ENCODE peak calls at places on chromosomes 11 and 22, in six cellular contexts. H is A549, F is stomach, P is suprapubic skin, O is HepG2, U is ovary. B is an unnamed sample.

GRCh38 chr11:64356498-64357411 is 2.2 kb upstream of the RPS6KA4 start:
- DNase-seq in F (peak), P (no peak), H (peak), U (no peak), O (peak), B (no peak)

GRCh38 chr11:88383446-88383845 is 45.9 kb upstream of the CTSC start:
- DNase-seq in F (no peak), O (no peak), U (no peak), H (no peak), P (no peak), B (no peak)

GRCh38 chr11:16632295-16633200 is 105.9 kb upstream of the C11orf58 start:
- DNase-seq in U (no peak), O (peak), P (no peak), F (no peak), H (no peak), B (no peak)

GRCh38 chr11:104106136-104106754 is 57.7 kb downstream of the PDGFD start:
- DNase-seq in O (no peak), P (no peak), H (no peak), F (no peak), U (no peak), B (no peak)

GRCh38 chr22:24585461-24585860 is 7.4 kb downstream of the LRRC75B start:
- DNase-seq in H (no peak), F (no peak), P (no peak), U (no peak), O (no peak), B (no peak)

GRCh38 chr11:96306933-96307747 is 35.9 kb downstream of the MAML2 start:
- DNase-seq in H (peak), F (peak), P (peak), U (peak), O (peak), B (peak)

GRCh38 chr11:45654242-45654641 is 11.2 kb downstream of the CHST1 start:
- DNase-seq in H (no peak), P (peak), F (no peak), U (peak), O (no peak), B (no peak)

GRCh38 chr11:112996924-112997323 is 35.7 kb downstream of the NCAM1 start:
- DNase-seq in P (no peak), H (no peak), F (no peak), O (no peak), U (no peak), B (no peak)

GRCh38 chr22:27149886-27150529 is 492.6 kb downstream of the MIAT start:
- DNase-seq in H (no peak), F (no peak), O (no peak), U (no peak), P (no peak), B (no peak)

GRCh38 chr11:118126082-118126838 is 26.4 kb downstream of the SCN4B start:
- DNase-seq in P (no peak), U (no peak), H (no peak), O (no peak), F (no peak), B (no peak)

GRCh38 chr11:34239465-34240149 is 118.2 kb downstream of the ABTB2 start:
- DNase-seq in U (no peak), H (no peak), O (no peak), P (no peak), F (no peak), B (no peak)

GRCh38 chr11:109023029-109023428 is 358.2 kb downstream of the DDX10 start:
- DNase-seq in O (no peak), H (no peak), U (no peak), F (no peak), P (no peak), B (no peak)

GRCh38 chr11:45304992-45305335 is 18.8 kb upstream of the SYT13 start:
- DNase-seq in H (no peak), P (no peak), U (no peak), O (no peak), F (no peak), B (no peak)

GRCh38 chr11:126113515-126113957 is 50.9 kb upstream of the CDON start:
- DNase-seq in H (peak), U (peak), P (peak), F (peak), O (peak), B (peak)

GRCh38 chr11:77779935-77780334 is 40.6 kb downstream of the RSF1 start:
- DNase-seq in O (peak), F (no peak), U (no peak), P (no peak), H (no peak), B (no peak)

GRCh38 chr11:111298466-111299110 is at the start of gene POU2AF3:
- DNase-seq in H (no peak), U (peak), O (no peak), P (no peak), F (no peak), B (no peak)

GRCh38 chr11:27532652-27533325 is 26.2 kb upstream of the LIN7C start:
- DNase-seq in H (no peak), P (no peak), F (no peak), O (no peak), U (no peak), B (no peak)

GRCh38 chr11:111077938-111078337 is 167.6 kb upstream of the POU2AF2 start:
- DNase-seq in H (no peak), O (no peak), P (no peak), U (no peak), F (no peak), B (no peak)

GRCh38 chr22:45974498-45974897 is 2.5 kb downstream of the WNT7B start:
- DNase-seq in O (no peak), U (no peak), F (no peak), P (no peak), H (no peak), B (no peak)

GRCh38 chr11:118353084-118353710 is 6.2 kb upstream of the UBE4A start:
- DNase-seq in F (no peak), U (no peak), P (no peak), O (no peak), H (no peak), B (no peak)

GRCh38 chr11:10375280-10376048 is 70.6 kb downstream of the ADM start:
- DNase-seq in P (no peak), U (no peak), O (no peak), F (no peak), H (no peak), B (no peak)

GRCh38 chr11:128525411-128526243 is 61.7 kb downstream of the ETS1 start:
- DNase-seq in U (no peak), H (no peak), O (no peak), P (no peak), F (no peak), B (no peak)

GRCh38 chr11:68659158-68659921 is 25.0 kb upstream of the GAL start:
- DNase-seq in H (peak), P (peak), F (no peak), O (peak), U (peak), B (peak)

GRCh38 chr22:37371911-37372310 is 55.4 kb downstream of the ELFN2 start:
- DNase-seq in F (no peak), U (no peak), P (no peak), H (no peak), O (no peak), B (no peak)

GRCh38 chr11:34331329-34331728 is 26.5 kb downstream of the ABTB2 start:
- DNase-seq in U (no peak), H (peak), P (no peak), O (no peak), F (no peak), B (no peak)

GRCh38 chr11:64364911-64365310 is 5.9 kb downstream of the RPS6KA4 start:
- DNase-seq in P (no peak), F (no peak), U (no peak), H (no peak), O (no peak), B (no peak)

GRCh38 chr22:18962308-18962635 is 26.2 kb upstream of the PRODH start:
- DNase-seq in P (peak), F (no peak), U (no peak), H (no peak), O (no peak), B (no peak)

DNA sequence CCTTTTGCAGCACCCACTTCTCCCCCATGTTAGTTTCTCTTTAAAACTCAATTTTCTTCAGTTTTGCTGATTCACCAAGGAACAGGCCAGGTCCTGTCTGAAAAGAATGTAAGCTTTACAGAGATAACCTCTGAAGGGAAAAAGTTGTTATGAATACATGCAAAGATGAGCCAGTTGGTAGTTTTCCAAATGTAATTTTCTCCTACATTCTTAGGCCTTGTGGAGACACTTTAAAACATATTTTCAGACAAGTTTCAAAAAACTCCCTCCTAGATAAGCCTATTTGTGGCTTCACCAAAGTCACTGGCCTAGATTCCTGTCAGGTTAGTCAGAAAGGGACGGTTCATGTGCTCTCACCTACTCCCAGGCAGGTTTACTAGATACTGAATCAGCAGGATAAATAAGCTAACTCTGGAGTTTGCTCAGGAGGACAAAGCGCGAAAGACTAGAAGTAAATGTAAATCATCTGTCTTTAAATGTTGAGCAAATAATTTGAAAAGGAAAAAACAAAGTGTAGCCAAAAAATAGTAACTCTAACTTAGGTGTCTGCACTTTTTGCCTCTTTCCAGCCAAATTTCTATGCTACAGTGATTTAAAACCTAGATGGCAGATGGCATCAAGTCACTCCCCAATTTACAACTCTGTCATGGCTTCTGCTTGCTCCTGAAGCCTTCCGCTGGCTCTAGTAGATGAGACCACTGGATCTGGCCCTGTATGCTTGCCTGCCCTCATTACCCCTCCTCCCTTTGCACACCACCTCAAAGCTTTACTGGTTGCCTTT is 4.9 kb upstream of the ATP6V1E1 start:
- DNase-seq in F (no peak), U (no peak), P (no peak), O (peak), H (peak), B (no peak)
- TF ChIP-seq EP300 in F (no peak), U (no peak), P (no peak), O (peak), H (no peak), B (no peak)

GRCh38 chr11:67261942-67262681 is 4.2 kb upstream of the GRK2 start:
- DNase-seq in F (no peak), U (peak), H (no peak), O (no peak), P (no peak), B (no peak)

GRCh38 chr11:67260406-67260805 is 5.9 kb upstream of the GRK2 start:
- DNase-seq in O (no peak), U (no peak), H (no peak), F (no peak), P (no peak), B (no peak)

GRCh38 chr11:67262731-67263675 is 3.3 kb upstream of the GRK2 start:
- DNase-seq in H (peak), P (no peak), U (peak), O (peak), F (peak), B (peak)

GRCh38 chr11:67264260-67264659 is 2.0 kb upstream of the GRK2 start:
- DNase-seq in H (no peak), F (no peak), U (no peak), O (no peak), P (no peak), B (no peak)

DNA sequence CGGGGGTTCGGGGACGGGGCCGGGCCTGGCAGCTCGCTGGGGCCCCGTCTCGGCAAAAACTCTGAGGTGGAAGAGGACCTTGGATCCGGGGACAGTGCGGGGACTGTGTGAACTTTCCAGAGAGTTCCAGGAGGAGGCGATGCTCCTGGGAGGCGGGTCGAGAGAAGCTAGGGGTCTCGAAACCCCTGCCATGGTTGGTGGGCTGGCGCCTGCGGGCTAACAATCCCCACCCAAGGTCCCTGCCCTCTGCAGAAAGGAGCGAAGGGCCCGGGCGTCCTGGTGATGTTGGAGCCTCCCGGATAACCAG is 4.7 kb upstream of the GRK2 start:
- DNase-seq in F (no peak), P (no peak), H (no peak), U (no peak), O (no peak), B (no peak)
- TF ChIP-seq CTCF in F (no peak), P (no peak), H (peak), U (no peak), O (peak), B (no peak)

GRCh38 chr22:39352301-39352867 is 2.6 kb downstream of the SYNGR1 start:
- DNase-seq in U (no peak), O (no peak), F (no peak), H (no peak), P (no peak), B (no peak)

GRCh38 chr22:39351689-39352214 is 2.0 kb downstream of the SYNGR1 start:
- DNase-seq in F (no peak), O (no peak), U (no peak), P (no peak), H (no peak), B (no peak)

GRCh38 chr22:39349506-39349966 is 255 bp upstream of the SYNGR1 start:
- DNase-seq in U (peak), P (no peak), O (no peak), F (peak), H (peak), B (no peak)

GRCh38 chr22:39349967-39350802 is at the start of gene SYNGR1:
- DNase-seq in P (no peak), H (no peak), F (peak), O (no peak), U (peak), B (no peak)

GRCh38 chr22:39350803-39351688 is 1.3 kb downstream of the SYNGR1 start:
- DNase-seq in F (no peak), O (no peak), P (no peak), U (no peak), H (no peak), B (no peak)
- H3K4me3 ChIP-seq in F (peak), O (peak), P (peak), U (peak), H (peak), B (peak)

GRCh38 chr11:130905512-130905911 is 10.8 kb downstream of the SNX19 start:
- DNase-seq in F (no peak), H (no peak), O (no peak), P (no peak), U (no peak), B (no peak)
- TF ChIP-seq EP300 in F (no peak), H (no peak), O (no peak), P (no peak), U (no peak), B (no peak)

GRCh38 chr22:39010946-39011625 is 3.0 kb upstream of the APOBEC3C start:
- DNase-seq in P (no peak), H (no peak), O (no peak), F (no peak), U (no peak), B (no peak)

GRCh38 chr22:39017596-39018365 is 3.1 kb upstream of the APOBEC3D start:
- DNase-seq in U (no peak), F (no peak), H (no peak), O (no peak), P (no peak), B (no peak)

GRCh38 chr22:39012525-39013516 is 1.2 kb upstream of the APOBEC3C start:
- DNase-seq in U (no peak), P (no peak), F (no peak), H (no peak), O (no peak), B (no peak)

GRCh38 chr22:39016592-39016991 is 2.5 kb downstream of the APOBEC3C start:
- DNase-seq in F (no peak), U (no peak), H (no peak), O (no peak), P (no peak), B (no peak)

DNA sequence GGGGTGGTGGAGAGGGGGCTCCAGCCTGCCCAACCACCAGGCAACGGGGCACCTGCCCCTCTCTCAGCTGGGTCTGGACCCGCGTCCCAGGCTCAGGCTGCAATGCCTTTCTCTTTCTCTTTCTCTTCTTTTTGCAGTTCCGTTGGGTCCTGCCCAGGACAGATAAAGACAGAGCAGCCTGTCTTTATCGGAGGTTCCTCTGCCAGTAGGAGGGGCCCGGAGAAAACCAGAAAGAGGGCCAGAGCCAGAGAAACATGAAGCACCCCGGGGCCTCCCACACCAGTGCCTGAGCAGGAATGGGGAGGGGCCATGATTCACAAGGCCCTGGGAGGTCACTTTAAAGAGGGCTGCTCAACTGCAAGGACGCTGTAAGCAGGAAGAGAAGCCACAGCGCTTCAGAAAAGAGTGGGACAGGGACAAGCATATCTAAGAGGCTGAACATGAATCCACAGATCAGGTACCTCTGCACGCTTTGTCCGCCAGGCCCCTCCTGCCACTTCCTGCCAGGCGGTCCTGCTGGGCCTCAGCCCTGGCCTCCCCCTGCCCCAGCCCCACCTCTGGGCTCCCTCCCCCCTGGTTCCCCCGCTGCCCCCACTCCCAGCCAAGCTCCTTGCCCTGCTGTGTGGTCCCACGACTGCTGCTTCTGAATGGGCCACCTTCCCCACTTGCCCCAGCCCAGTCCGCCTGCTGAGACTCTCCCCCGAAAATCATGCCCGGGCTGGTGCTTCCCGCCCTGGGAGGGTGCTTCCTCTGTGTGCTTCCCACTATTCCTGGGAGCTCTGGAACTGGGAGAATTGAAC is at the start of gene APOBEC3C:
- DNase-seq in F (peak), U (peak), O (peak), P (peak), H (peak), B (peak)
- TF ChIP-seq CTCF in F (no peak), U (no peak), O (peak), P (no peak), H (no peak), B (no peak)

DNA sequence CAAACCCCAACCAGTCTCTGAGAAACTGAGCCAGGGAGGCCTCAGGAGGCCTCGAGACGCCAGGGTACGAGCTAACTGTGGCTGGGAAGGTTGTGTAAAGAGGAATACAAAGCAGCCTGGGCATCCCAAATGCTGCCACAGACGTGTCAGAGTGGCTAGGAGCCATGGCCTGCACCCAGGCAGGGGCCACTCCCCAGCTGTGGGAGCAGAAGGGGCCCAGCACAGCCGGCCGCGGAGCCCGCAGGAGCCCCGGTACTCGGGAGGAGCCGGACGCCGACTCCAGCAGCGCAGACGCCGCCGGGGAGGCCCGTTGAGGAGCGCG is 349.8 kb upstream of the B3GAT1 start:
- DNase-seq in U (no peak), H (no peak), O (no peak), P (no peak), F (no peak), B (no peak)
- H3K4me3 ChIP-seq in U (no peak), H (no peak), O (no peak), P (peak), F (no peak), B (no peak)

GRCh38 chr11:86934933-86935579 is 20.1 kb downstream of the FZD4 start:
- DNase-seq in O (no peak), H (no peak), P (no peak), U (no peak), F (no peak), B (no peak)

GRCh38 chr11:86931965-86932332 is 23.2 kb downstream of the FZD4 start:
- DNase-seq in U (peak), H (peak), O (no peak), F (no peak), P (no peak), B (no peak)

GRCh38 chr11:86934263-86934932 is 20.8 kb downstream of the FZD4 start:
- DNase-seq in U (no peak), F (no peak), P (no peak), H (no peak), O (no peak), B (no peak)

GRCh38 chr11:86932942-86933875 is 22.0 kb downstream of the FZD4 start:
- DNase-seq in F (no peak), H (no peak), P (no peak), U (no peak), O (no peak), B (no peak)

GRCh38 chr11:86931059-86931964 is 23.9 kb downstream of the FZD4 start:
- DNase-seq in U (no peak), P (no peak), F (no peak), H (no peak), O (no peak), B (no peak)
- TF ChIP-seq EP300 in U (no peak), P (no peak), F (no peak), H (no peak), O (no peak), B (no peak)

DNA sequence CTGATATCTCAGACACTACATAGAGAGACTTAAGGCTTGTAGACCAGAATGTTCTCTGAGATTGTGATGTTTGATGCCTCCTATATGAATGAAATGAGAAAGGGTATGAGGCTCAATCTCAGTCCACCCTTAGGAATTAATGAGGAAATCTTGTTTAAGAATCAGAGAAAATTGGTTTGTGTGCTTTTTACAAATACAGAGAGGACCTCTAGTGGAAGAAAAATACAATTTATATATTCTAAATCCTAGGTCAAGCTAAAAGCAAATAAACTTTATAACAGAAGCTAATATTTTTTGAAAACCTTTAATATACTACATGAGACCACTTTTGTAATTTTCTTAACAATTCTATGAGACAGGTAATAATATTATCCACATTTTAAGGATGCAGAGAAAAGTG is 5.0 kb upstream of the OR52H1 start:
- DNase-seq in U (no peak), H (no peak), F (no peak), P (no peak), O (no peak), B (no peak)
- TF ChIP-seq CTCF in U (no peak), H (peak), F (no peak), P (no peak), O (no peak), B (no peak)

B was measured in tibial nerve.